ENCODE peak calls at places on chromosomes 13 and 19, in eight cellular contexts. X, P, D, C, S, G, Z and R are unnamed samples.

GRCh38 chr13:112250788-112251445 is 125.2 kb upstream of the SPACA7 start:
- DNase-seq in X (no peak), P (no peak), D (no peak), C (no peak), S (no peak), G (no peak), Z (no peak), R (no peak)

GRCh38 chr13:96172066-96172465 is 82.2 kb downstream of the HS6ST3 start:
- DNase-seq in X (no peak), P (no peak), D (no peak), C (no peak), S (no peak), G (no peak), Z (no peak), R (no peak)

GRCh38 chr19:58407658-58408151 is 744 bp upstream of the ZNF584 start:
- DNase-seq in X (no peak), P (no peak), D (no peak), C (no peak), S (no peak), G (no peak), Z (peak; percentile 43), R (peak; percentile 34)

GRCh38 chr19:531009-531752 is 379 bp upstream of the CDC34 start:
- DNase-seq in X (peak; percentile 84), P (peak; percentile 86), D (peak; percentile 69), C (no peak), S (peak; percentile 82), G (peak; percentile 88), Z (peak; percentile 88), R (peak; percentile 100)

GRCh38 chr13:48505597-48506091 is 27.2 kb downstream of the RCBTB2 start:
- DNase-seq in X (no peak), P (peak; percentile 69), D (peak; percentile 65), C (no peak), S (no peak), G (no peak), Z (no peak), R (peak; percentile 49)

GRCh38 chr19:48403606-48404005 is 10.1 kb downstream of the GRIN2D start:
- DNase-seq in X (no peak), P (peak; percentile 48), D (peak; percentile 36), C (no peak), S (peak; percentile 71), G (peak; percentile 77), Z (no peak), R (peak; percentile 91)

GRCh38 chr13:107867701-107868661 is 347.4 kb downstream of the LIG4 start:
- DNase-seq in X (peak; percentile 59), P (no peak), D (no peak), C (no peak), S (peak; percentile 63), G (peak; percentile 52), Z (no peak), R (peak; percentile 35)

GRCh38 chr13:84870190-84870589 is 929.0 kb downstream of the SLITRK6 start:
- DNase-seq in X (no peak), P (no peak), D (no peak), C (no peak), S (peak; percentile 25), G (no peak), Z (no peak), R (no peak)

GRCh38 chr13:114044486-114044885 is 70.6 kb upstream of the C13orf46 start:
- DNase-seq in X (no peak), P (no peak), D (no peak), C (no peak), S (no peak), G (peak; percentile 85), Z (no peak), R (no peak)

GRCh38 chr19:56681702-56682101 is 10.1 kb upstream of the ZNF835 start:
- DNase-seq in X (no peak), P (no peak), D (no peak), C (no peak), S (no peak), G (no peak), Z (no peak), R (no peak)

GRCh38 chr19:1814833-1815604 is 2.9 kb upstream of the ATP8B3 start:
- DNase-seq in X (no peak), P (no peak), D (no peak), C (no peak), S (no peak), G (no peak), Z (no peak), R (no peak)

GRCh38 chr19:29564574-29565005 is 38.8 kb downstream of the VSTM2B start:
- DNase-seq in X (no peak), P (no peak), D (no peak), C (no peak), S (no peak), G (no peak), Z (no peak), R (no peak)

GRCh38 chr13:106349080-106349841 is 186.2 kb downstream of the EFNB2 start:
- DNase-seq in X (no peak), P (peak; percentile 28), D (peak; percentile 26), C (no peak), S (peak; percentile 47), G (peak; percentile 10), Z (no peak), R (no peak)

GRCh38 chr13:113595131-113595530 is 10.6 kb downstream of the TFDP1 start:
- DNase-seq in X (no peak), P (no peak), D (peak; percentile 2), C (no peak), S (no peak), G (no peak), Z (peak; percentile 17), R (no peak)

GRCh38 chr19:12065100-12065538 is 588 bp downstream of the ZNF844 start:
- DNase-seq in X (peak; percentile 22), P (peak; percentile 30), D (peak; percentile 36), C (no peak), S (no peak), G (peak; percentile 54), Z (no peak), R (peak; percentile 26)

GRCh38 chr13:60137911-60138570 is 25.7 kb downstream of the DIAPH3 start:
- DNase-seq in X (no peak), P (no peak), D (no peak), C (no peak), S (no peak), G (no peak), Z (no peak), R (no peak)

GRCh38 chr13:28464861-28465260 is 30.1 kb downstream of the FLT1 start:
- DNase-seq in X (no peak), P (no peak), D (no peak), C (no peak), S (no peak), G (no peak), Z (no peak), R (no peak)

GRCh38 chr13:41007359-41008118 is 11.6 kb downstream of the ELF1 start:
- DNase-seq in X (no peak), P (no peak), D (no peak), C (no peak), S (no peak), G (no peak), Z (peak; percentile 67), R (no peak)

GRCh38 chr13:113245858-113246791 is 36.7 kb downstream of the CUL4A start:
- DNase-seq in X (no peak), P (no peak), D (no peak), C (no peak), S (no peak), G (peak; percentile 2), Z (no peak), R (no peak)

GRCh38 chr13:100363874-100364273 is 224.7 kb downstream of the GGACT start:
- DNase-seq in X (no peak), P (no peak), D (no peak), C (no peak), S (no peak), G (peak; percentile 9), Z (no peak), R (no peak)

GRCh38 chr19:5287066-5287465 is 53.5 kb downstream of the PTPRS start:
- DNase-seq in X (no peak), P (no peak), D (no peak), C (no peak), S (no peak), G (no peak), Z (no peak), R (no peak)

GRCh38 chr19:13437919-13438618 is 68.2 kb downstream of the CACNA1A start:
- DNase-seq in X (no peak), P (no peak), D (no peak), C (no peak), S (no peak), G (no peak), Z (no peak), R (no peak)

GRCh38 chr19:18282021-18282787 is 782 bp upstream of the JUND start:
- DNase-seq in X (no peak), P (no peak), D (no peak), C (peak; percentile 77), S (no peak), G (no peak), Z (no peak), R (no peak)
- TF ChIP-seq CTCF in X (peak; percentile 24), P (peak; percentile 48), D (no peak), C (peak; percentile 20), S (no peak), G (peak; percentile 20), Z (no peak), R (peak; percentile 3)

GRCh38 chr13:24745861-24746617 is 17.9 kb upstream of the RNF17 start:
- DNase-seq in X (no peak), P (no peak), D (no peak), C (no peak), S (peak; percentile 32), G (no peak), Z (no peak), R (no peak)
- TF ChIP-seq CTCF in X (no peak), P (no peak), D (no peak), C (no peak), S (no peak), G (no peak), Z (no peak), R (no peak)

DNA sequence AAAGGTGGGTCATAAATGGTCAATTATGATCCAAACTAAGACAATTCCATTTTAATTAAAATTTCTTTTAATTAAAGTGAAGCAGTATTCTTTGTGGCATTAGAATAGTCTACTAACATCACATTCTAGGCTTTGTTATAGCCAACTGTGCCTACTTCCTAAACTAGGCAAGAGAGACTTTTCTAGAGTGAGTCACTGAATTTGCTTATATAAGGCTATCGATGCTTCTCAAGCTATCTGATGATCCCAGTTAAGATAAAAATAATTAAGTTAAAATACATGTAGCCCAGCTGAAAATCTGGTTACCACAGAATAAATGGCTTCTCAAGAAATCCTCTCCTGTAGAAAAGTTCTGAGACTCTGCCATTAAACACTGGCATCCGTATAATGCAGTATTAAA is 12.5 kb downstream of the ANKRD10 start:
- DNase-seq in X (no peak), P (no peak), D (no peak), C (no peak), S (no peak), G (no peak), Z (no peak), R (no peak)
- TF ChIP-seq CTCF in X (no peak), P (no peak), D (no peak), C (no peak), S (no peak), G (no peak), Z (no peak), R (no peak)

DNA sequence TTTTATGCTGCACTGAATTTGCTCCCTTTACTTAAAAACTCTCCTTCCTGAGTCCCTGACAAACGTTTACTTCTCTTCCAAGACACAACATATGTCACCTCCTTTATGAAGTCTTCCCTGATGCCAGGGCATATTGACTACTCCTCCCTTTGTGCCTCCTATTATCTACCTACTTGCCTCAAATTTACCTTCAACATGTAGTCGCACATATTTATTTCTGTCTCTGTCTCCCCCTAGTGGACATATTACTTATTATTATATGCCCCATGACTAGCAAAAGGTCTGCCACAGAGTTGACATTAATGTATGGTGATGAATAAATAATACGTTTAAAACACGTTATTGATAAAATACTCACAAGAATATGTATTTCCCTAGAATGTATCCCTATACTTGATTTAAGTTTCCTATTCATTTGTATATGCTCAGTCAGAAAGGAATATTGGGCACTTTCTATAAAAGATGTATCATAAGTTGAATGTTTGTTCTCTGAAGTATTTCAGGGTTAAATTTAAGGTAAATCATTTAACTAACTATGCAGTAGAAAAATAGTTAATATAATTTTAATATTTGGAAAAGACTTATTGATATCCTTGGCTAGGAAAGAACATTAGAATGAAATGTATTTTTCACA is 250.3 kb upstream of the ATXN8OS start:
- DNase-seq in X (no peak), P (no peak), D (no peak), C (no peak), S (no peak), G (peak; percentile 37), Z (no peak), R (peak; percentile 10)
- TF ChIP-seq CTCF in X (peak; percentile 89), P (peak; percentile 55), D (peak; percentile 15), C (peak; percentile 40), S (peak; percentile 67), G (peak; percentile 56), Z (peak; percentile 66), R (peak; percentile 17)